ENCODE peak calls at places on chromosomes 1 and 21, in six cellular contexts. X, Y, L, C, A and D are unnamed samples.

GRCh38 chr1:182185822-182186756 is 124.6 kb upstream of the ZNF648 start:
- DNase-seq in A (no peak), X (no peak), Y (no peak), C (no peak), L (no peak), D (no peak)

GRCh38 chr1:40531381-40532061 is at the start of gene ZNF684:
- DNase-seq in A (peak), C (peak), X (peak), L (peak), Y (peak), D (peak)

GRCh38 chr1:205571747-205572146 is 60.1 kb downstream of the ELK4 start:
- DNase-seq in X (no peak), L (no peak), C (no peak), A (no peak), Y (peak), D (no peak)

GRCh38 chr1:47313915-47314664 is at the start of gene STIL:
- DNase-seq in C (peak), A (peak), X (peak), Y (peak), L (peak), D (peak)

GRCh38 chr1:32716312-32717126 is 13.9 kb upstream of the SYNC start:
- DNase-seq in A (no peak), L (peak), Y (peak), C (peak), X (peak), D (peak)

GRCh38 chr1:233020441-233020840 is 70.0 kb downstream of the NTPCR start:
- DNase-seq in X (no peak), L (no peak), A (peak), C (no peak), Y (no peak), D (no peak)

GRCh38 chr1:178052650-178053461 is 41.0 kb upstream of the RASAL2 start:
- DNase-seq in Y (no peak), L (no peak), C (no peak), X (no peak), A (no peak), D (no peak)

GRCh38 chr1:12153181-12153785 is 13.5 kb upstream of the TNFRSF1B start:
- DNase-seq in A (peak), X (no peak), L (no peak), C (no peak), Y (peak), D (peak)

GRCh38 chr1:97507863-97508262 is 413.0 kb downstream of the DPYD start:
- DNase-seq in C (no peak), Y (no peak), X (no peak), L (no peak), A (no peak), D (no peak)

DNA sequence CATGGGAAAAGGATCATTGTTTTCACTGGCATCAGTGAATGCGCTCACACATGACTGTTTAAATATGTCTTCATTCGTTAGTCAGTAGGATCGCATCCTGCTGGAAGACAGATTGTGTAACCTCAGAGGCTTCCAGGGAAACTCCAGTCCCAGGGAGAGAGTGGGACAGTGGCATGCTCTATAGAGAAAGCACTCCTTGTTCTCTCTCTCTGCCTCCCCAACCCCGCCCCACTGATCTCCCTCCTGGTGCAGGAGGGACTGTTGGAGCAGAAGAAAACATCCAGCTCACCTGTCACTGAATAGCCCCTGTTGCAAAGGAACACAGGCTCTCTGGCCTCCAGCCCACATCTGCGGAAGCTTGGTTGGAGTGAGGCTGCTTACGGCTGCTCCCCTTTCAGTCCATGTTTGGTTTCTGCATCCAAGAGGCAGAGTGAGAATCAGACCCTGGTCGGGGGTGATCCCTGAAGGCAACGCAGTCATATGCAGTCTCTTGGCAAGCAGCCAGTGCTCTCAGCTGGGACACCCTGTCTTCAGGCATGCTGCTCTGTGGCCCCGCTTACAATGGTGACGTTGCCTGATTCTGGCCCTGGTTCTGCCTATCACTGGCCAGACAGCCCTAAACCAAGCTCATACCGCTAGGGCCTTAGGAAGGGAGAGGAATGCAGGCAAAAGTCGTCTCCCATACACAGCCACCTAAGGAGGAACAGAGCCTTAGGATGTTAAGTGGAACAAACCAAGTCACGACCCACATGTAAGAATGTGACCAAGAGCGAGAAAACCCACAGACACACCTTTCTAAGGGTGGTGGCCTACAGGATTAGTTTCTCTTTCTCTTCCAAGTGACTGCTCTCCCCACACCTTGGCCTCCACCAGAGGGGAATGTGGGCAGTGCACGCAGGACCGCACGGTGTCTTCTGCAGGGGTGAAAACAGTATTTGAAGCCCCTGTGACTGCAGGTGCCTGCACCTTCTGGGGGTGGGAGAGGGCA is 39.7 kb downstream of the BACE2 start:
- DNase-seq in Y (no peak), X (no peak), C (no peak), L (no peak), A (peak), D (no peak)
- TF ChIP-seq CTCF in Y (no peak), X (no peak), C (no peak), L (no peak), A (no peak), D (no peak)

GRCh38 chr1:62107923-62108322 is 86.7 kb upstream of the L1TD1 start:
- DNase-seq in A (no peak), C (no peak), X (no peak), L (no peak), Y (no peak), D (no peak)

GRCh38 chr1:62111084-62111483 is 83.6 kb upstream of the L1TD1 start:
- DNase-seq in L (no peak), C (no peak), Y (no peak), A (no peak), X (no peak), D (no peak)

GRCh38 chr1:62109124-62109523 is 85.5 kb upstream of the L1TD1 start:
- DNase-seq in L (no peak), X (no peak), C (no peak), Y (no peak), A (no peak), D (no peak)

GRCh38 chr1:62113505-62113904 is 81.1 kb upstream of the L1TD1 start:
- DNase-seq in C (no peak), Y (no peak), X (no peak), L (no peak), A (no peak), D (no peak)

GRCh38 chr1:62110198-62110817 is 84.3 kb upstream of the L1TD1 start:
- DNase-seq in X (no peak), A (no peak), C (no peak), Y (no peak), L (no peak), D (no peak)
- TF ChIP-seq CTCF in X (no peak), A (no peak), C (no peak), Y (no peak), L (no peak), D (no peak)

DNA sequence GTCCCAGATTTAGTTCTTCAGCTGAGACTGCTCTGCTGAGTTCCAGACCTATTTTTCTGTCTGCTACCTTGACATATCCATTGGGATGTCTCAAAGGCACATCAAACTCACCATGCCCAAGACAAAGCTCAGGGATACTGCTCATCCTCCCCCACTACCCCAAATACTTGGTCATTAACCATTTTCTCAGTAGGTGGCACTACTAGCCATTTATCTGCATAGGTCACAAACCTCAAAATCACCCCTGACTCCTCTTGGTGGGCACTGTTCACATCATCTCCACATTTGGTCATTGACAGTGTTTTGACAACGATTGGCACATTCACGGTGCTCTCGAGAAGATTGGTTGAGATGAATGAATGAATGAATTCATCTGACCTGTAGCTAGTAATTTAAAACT is 32.1 kb downstream of the CACNA1S start:
- DNase-seq in X (no peak), Y (no peak), L (no peak), A (no peak), C (no peak), D (peak)
- TF ChIP-seq CTCF in X (no peak), Y (no peak), L (no peak), A (no peak), C (no peak), D (no peak)

GRCh38 chr1:74468982-74469603 is 43.3 kb downstream of the LRRC53 start:
- DNase-seq in C (no peak), Y (peak), L (peak), X (peak), A (no peak), D (peak)
- TF ChIP-seq CTCF in C (peak), Y (peak), L (peak), X (peak), A (peak), D (peak)

GRCh38 chr1:155256101-155256852 is 994 bp upstream of the ENTREP3 start:
- DNase-seq in L (no peak), A (no peak), C (no peak), Y (no peak), X (no peak), D (no peak)

GRCh38 chr1:155253797-155254196 is 1.5 kb downstream of the ENTREP3 start:
- DNase-seq in X (no peak), L (no peak), Y (no peak), C (no peak), A (no peak), D (no peak)

GRCh38 chr1:155254714-155255242 is 505 bp downstream of the ENTREP3 start:
- DNase-seq in C (no peak), Y (no peak), A (peak), X (no peak), L (no peak), D (no peak)

GRCh38 chr1:155254228-155254713 is 1.0 kb downstream of the ENTREP3 start:
- DNase-seq in A (no peak), C (no peak), Y (no peak), X (no peak), L (no peak), D (no peak)

DNA sequence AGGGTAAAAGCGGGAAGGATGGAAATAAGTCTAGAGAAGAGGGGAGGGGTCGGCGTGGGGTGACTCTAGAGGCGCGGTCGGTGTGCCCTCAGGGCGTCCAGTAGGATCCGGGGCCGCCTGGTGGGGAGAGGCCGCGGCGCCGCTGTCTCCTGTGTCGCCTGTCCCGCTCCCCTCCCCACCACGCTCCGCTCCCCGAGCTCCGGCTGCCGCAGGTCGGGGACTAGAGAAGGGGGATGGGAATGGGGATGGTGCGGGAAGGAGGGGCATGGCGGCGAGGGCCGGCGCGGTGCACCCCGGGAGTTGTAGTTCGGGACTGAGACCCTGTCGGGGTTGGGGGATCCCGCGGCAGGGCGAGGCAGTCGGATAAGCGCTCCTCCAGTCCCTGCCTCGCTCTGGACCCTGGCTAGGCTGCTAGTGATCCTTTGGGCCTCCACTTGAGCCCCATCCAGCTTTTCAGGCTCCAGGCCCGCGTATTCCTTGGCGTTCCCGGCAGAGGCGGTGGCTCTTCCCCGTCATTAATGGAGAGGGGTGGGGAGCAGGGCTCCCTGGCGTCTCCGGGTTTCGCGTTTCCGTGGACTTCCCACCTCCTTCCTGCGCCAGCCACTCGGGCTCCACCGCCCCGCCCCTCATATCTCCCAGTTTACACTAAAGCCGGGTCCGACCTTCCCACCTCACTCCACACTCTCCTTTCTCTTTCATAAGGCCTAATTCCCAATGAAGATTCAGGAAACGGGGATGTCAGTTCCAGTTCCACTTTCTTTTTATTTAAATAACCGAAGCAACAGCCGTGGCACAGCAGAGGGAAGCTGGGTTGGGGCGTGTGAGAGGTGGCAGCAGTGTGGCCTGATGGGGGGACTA is at the start of gene ENTREP3:
- DNase-seq in C (peak), A (peak), L (peak), Y (peak), X (no peak), D (peak)
- TF ChIP-seq CTCF in C (no peak), A (peak), L (no peak), Y (no peak), X (no peak), D (no peak)

GRCh38 chr1:10908266-10908665 is 104.2 kb upstream of the TARDBP start:
- DNase-seq in X (no peak), C (no peak), L (no peak), Y (no peak), A (no peak), D (no peak)

GRCh38 chr1:10911274-10912166 is 100.9 kb upstream of the TARDBP start:
- DNase-seq in Y (no peak), X (no peak), A (no peak), L (no peak), C (no peak), D (no peak)

GRCh38 chr1:10912441-10912840 is 100.0 kb upstream of the TARDBP start:
- DNase-seq in X (no peak), Y (no peak), A (no peak), C (no peak), L (no peak), D (no peak)

GRCh38 chr1:10910490-10911273 is 101.8 kb upstream of the TARDBP start:
- DNase-seq in C (no peak), A (no peak), Y (no peak), L (no peak), X (no peak), D (peak)

DNA sequence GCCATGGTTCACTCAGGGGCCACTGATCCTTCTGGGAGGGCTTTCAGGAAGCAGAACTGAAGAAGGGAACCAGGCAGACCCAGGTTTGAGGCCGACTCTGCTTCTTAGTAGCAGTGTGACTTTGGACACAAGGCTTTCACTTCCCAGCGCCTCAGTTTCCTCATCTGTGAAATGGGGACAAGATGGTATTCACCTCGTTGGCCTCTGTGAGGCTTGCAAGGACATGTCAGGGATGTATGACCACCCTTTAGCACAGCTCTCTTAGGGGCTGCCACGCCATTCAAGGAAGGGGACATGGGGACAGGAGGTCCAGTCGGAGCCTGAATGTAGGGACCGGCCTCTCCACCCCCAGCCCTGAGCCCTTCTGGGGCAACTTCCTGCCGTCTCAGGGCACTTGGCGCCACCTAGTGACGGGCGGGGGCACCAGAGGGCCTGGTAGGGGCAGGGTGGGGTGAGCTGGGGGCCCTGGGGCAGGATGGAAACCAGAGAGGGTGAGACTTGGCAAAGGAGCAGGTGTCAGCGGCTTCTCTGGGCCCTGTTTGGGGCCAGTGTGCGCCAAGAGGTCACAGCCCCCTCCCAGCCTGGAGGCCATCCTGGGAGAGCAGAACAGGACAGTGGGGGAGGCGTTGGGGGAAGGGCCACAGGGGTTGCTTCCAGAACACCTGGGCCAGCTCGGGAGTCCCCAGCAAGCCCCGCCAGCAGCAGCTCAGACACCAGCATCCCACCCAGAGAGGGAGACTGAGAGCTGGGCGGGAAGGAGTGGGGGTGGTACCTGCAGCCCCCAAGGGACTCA is 102.6 kb upstream of the TARDBP start:
- DNase-seq in X (no peak), C (peak), Y (peak), L (peak), A (no peak), D (peak)
- TF ChIP-seq CTCF in X (peak), C (peak), Y (peak), L (peak), A (peak), D (peak)

DNA sequence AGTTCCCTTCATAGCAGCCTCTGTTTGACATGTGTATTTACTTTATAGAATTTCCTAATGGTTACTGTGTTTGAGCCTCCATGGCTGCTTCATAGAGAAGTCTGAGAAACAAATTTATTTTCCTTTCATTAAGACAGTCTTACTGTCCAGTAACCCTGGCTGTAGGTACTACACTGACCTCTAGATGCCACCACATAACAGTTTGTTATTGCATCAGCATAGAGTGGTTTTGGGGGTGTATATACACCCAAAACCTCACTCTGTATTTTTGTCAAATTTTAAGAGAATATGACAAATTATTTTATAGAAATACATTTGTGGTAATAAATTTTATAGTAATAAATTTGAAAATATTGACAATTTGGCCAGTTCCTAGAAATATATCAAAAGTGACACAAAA is 57.3 kb downstream of the OBSCN start:
- DNase-seq in C (no peak), L (no peak), A (no peak), X (no peak), Y (no peak), D (peak)
- TF ChIP-seq CTCF in C (no peak), L (no peak), A (no peak), X (peak), Y (no peak), D (peak)